ENCODE peak calls at places on chromosome 7, in seven cellular contexts. R is hepatocyte, Q is caudate nucleus, C is adrenal gland, O is substantia nigra, I is aorta, Z is Panc1. P is an unnamed sample.

GRCh38 chr7:69349291-69349690 is 249.0 kb upstream of the AUTS2 start:
- DNase-seq in R (no peak), O (no peak), Q (no peak), Z (no peak), C (no peak), I (no peak), P (no peak)

GRCh38 chr7:130695840-130696239 is 9.5 kb upstream of the TSGA13 start:
- DNase-seq in R (peak), O (no peak), I (no peak), C (no peak), Q (no peak), Z (peak), P (no peak)

GRCh38 chr7:66007232-66007631 is 25.2 kb upstream of the GUSB start:
- DNase-seq in O (no peak), C (no peak), Z (no peak), I (no peak), R (no peak), Q (no peak), P (no peak)

GRCh38 chr7:101775181-101775580 is 42.2 kb upstream of the CUX1 start:
- DNase-seq in Q (no peak), O (no peak), C (no peak), R (no peak), Z (no peak), I (no peak), P (no peak)

GRCh38 chr7:140557069-140557468 is 77.8 kb upstream of the MKRN1 start:
- DNase-seq in O (no peak), I (no peak), C (no peak), Z (no peak), Q (no peak), R (no peak), P (no peak)

GRCh38 chr7:106430535-106431455 is 146.0 kb upstream of the NAMPT start:
- DNase-seq in R (no peak), Q (no peak), I (no peak), Z (no peak), O (no peak), C (peak), P (no peak)

GRCh38 chr7:128020161-128020560 is 11.1 kb downstream of the LRRC4 start:
- DNase-seq in C (no peak), I (no peak), O (no peak), Z (no peak), R (no peak), Q (no peak), P (no peak)

GRCh38 chr7:37371755-37372154 is 76.9 kb downstream of the ELMO1 start:
- DNase-seq in I (no peak), R (no peak), Z (no peak), O (no peak), Q (no peak), C (no peak), P (no peak)

GRCh38 chr7:40000734-40001315 is 50.8 kb downstream of the CDK13 start:
- DNase-seq in C (no peak), Q (no peak), O (no peak), Z (no peak), R (no peak), I (no peak), P (no peak)

GRCh38 chr7:103082497-103082896 is 7.6 kb downstream of the ARMC10 start:
- DNase-seq in O (no peak), R (no peak), Q (no peak), Z (no peak), I (no peak), C (no peak), P (no peak)

GRCh38 chr7:123622660-123623386 is 21.2 kb downstream of the ASB15 start:
- DNase-seq in O (no peak), C (no peak), R (peak), Z (no peak), Q (no peak), I (no peak), P (no peak)

GRCh38 chr7:120874016-120874415 is 16.1 kb upstream of the TSPAN12 start:
- DNase-seq in R (no peak), O (no peak), Q (no peak), Z (no peak), C (no peak), I (no peak), P (no peak)

GRCh38 chr7:101137651-101138148 is 10.8 kb downstream of the SERPINE1 start:
- DNase-seq in Q (no peak), R (no peak), Z (no peak), O (no peak), C (no peak), I (no peak), P (no peak)

GRCh38 chr7:111535142-111535541 is 27.1 kb downstream of the IMMP2L start:
- DNase-seq in Z (no peak), C (no peak), Q (no peak), I (no peak), R (no peak), O (no peak), P (no peak)

GRCh38 chr7:50369408-50370026 is 65.0 kb downstream of the IKZF1 start:
- DNase-seq in Q (no peak), R (no peak), C (no peak), Z (peak), I (no peak), O (no peak), P (no peak)

GRCh38 chr7:140525741-140526140 is 46.4 kb upstream of the MKRN1 start:
- DNase-seq in R (no peak), I (no peak), Z (no peak), Q (no peak), C (no peak), O (no peak), P (no peak)

GRCh38 chr7:87330316-87330715 is 15.1 kb upstream of the CROT start:
- DNase-seq in Q (no peak), C (no peak), I (no peak), Z (no peak), R (no peak), O (no peak), P (no peak)

GRCh38 chr7:130491841-130492518 is at the start of gene MEST:
- DNase-seq in Z (no peak), C (no peak), Q (no peak), I (peak), O (no peak), R (peak), P (peak)

GRCh38 chr7:130430841-130431713 is 9.7 kb downstream of the CEP41 start:
- DNase-seq in R (peak), Q (no peak), O (no peak), Z (no peak), I (no peak), C (no peak), P (peak)

GRCh38 chr7:159192761-159193453 is 48.2 kb upstream of the VIPR2 start:
- DNase-seq in Z (no peak), I (no peak), O (no peak), C (no peak), Q (no peak), R (no peak), P (no peak)

DNA sequence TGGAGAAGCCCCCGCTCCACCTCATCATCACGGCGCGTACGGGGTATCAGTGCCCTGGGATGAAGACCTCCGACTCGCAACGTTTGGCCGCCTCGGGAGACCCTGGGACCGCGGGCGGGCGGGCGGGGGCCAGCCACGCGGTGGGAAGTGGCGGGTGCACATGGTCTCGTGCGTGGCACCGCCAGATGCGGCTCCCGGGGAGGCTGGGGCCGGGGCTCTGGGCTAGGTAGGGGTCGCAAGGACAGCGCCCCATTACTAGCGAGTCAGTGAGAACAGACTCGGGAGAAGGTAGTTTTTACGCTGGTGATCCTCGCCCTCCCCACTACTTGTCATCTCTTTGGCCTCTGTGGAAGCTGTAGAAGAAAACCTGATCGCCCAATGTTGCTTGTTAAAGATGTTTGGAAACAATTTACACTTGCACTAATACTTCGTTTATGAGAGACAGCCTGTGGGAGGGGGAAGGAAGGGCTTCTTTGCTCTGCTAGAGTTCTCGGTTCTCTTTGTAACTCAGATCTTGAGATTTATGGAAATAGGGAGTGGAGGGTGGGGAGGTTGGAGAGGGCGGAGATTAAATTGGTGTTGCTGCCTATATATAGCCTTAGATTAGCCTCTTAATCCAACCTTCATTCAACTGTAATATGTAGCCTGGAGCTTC is 573 bp downstream of the BZW2 start:
- DNase-seq in Z (no peak), I (peak), Q (peak), C (no peak), R (peak), O (peak), P (no peak)
- H3K27ac ChIP-seq in Z (peak), I (no peak), Q (peak), C (peak), R (peak), O (peak), P (peak)

GRCh38 chr7:157527235-157527634 is 190.4 kb downstream of the DNAJB6 start:
- DNase-seq in Q (no peak), C (no peak), R (no peak), O (no peak), I (peak), Z (no peak), P (no peak)
- H3K27ac ChIP-seq in Q (no peak), C (no peak), R (no peak), O (no peak), I (no peak), Z (no peak), P (no peak)

GRCh38 chr7:556837-557555 is 37.4 kb upstream of the PDGFA start:
- DNase-seq in Q (no peak), O (no peak), I (no peak), C (no peak), R (no peak), Z (no peak), P (no peak)
- H3K27ac ChIP-seq in Q (no peak), O (no peak), I (no peak), C (no peak), R (no peak), Z (no peak), P (peak)

GRCh38 chr7:77796109-77796508 is 2.1 kb downstream of the TMEM60 start:
- DNase-seq in O (no peak), R (no peak), Z (no peak), C (no peak), Q (no peak), I (no peak), P (no peak)
- H3K27ac ChIP-seq in O (no peak), R (no peak), Z (no peak), C (no peak), Q (no peak), I (no peak), P (no peak)

DNA sequence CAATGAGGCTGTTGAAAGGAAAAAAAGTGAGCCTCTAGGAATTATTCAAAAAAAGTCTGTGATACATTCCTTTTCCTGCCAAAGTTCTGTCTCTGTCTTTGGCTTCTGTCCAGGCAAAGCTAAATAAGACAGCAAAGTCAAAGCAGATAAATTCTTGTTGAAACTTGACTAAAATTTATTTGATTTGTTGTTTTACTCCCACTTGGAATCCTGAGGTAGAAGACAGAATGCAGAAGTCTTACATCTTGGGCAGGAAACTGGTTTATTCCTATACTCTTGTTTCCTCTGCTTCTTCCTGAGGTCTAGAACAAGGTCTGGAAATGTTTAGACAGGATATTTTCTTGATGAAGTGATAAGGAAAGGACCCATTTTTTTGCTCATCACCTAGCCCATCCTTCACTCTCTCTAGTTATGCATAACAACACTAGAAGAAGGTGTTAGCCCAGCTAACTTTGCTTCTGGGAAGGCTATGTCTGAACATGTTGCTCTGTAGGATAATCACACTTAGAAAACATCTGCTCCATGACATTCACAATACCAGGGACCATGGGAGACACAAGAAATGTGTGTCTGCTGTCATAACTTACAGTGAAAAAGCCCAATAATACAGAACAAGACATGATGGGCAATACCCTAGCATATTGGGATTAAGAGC is 14.1 kb upstream of the ZNF282 start:
- DNase-seq in Z (no peak), O (no peak), C (no peak), R (no peak), Q (no peak), I (no peak), P (no peak)
- H3K27ac ChIP-seq in Z (no peak), O (no peak), C (no peak), R (no peak), Q (no peak), I (no peak), P (no peak)

GRCh38 chr7:80643336-80643925 is 5.0 kb downstream of the CD36 start:
- DNase-seq in Q (no peak), I (no peak), C (no peak), R (no peak), O (no peak), Z (no peak), P (no peak)
- H3K27ac ChIP-seq in Q (no peak), I (no peak), C (no peak), R (no peak), O (no peak), Z (no peak), P (peak)

DNA sequence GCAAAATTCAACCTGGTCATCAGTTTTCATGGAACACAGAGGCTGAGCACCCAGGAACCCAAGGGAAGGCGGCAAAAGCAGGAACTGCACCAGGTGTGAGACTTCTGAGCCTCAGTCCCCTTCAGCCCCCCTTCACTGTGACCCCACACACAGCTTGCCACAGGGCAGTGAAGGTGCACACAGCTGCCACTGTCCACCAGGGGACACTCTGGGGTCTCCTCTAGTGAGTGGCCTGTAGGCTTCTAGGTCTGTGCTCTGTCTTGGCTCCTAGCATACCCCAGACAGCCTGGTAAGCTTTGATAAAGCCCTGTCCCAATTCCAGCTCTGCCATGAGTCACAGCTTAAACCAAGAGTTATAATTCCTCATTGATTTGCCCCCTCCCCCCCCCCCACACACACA is 12.1 kb downstream of the KCNH2 start:
- DNase-seq in I (no peak), R (no peak), Q (no peak), O (no peak), Z (no peak), C (no peak), P (peak)
- H3K27ac ChIP-seq in I (no peak), R (no peak), Q (no peak), O (no peak), Z (no peak), C (no peak), P (peak)

GRCh38 chr7:99371376-99371920 is 3.1 kb upstream of the ARPC1B start:
- DNase-seq in R (no peak), I (no peak), Q (no peak), Z (no peak), O (no peak), C (no peak), P (no peak)

GRCh38 chr7:99372275-99373085 is 2.0 kb upstream of the ARPC1B start:
- DNase-seq in R (peak), Q (no peak), Z (no peak), C (no peak), I (no peak), O (peak), P (no peak)

GRCh38 chr7:99373086-99374066 is 1.2 kb upstream of the ARPC1B start:
- DNase-seq in I (no peak), Z (no peak), R (no peak), C (no peak), Q (no peak), O (no peak), P (peak)

GRCh38 chr7:99375070-99375807 is 709 bp downstream of the ARPC1B start:
- DNase-seq in I (peak), R (peak), C (peak), Q (no peak), Z (no peak), O (peak), P (peak)

DNA sequence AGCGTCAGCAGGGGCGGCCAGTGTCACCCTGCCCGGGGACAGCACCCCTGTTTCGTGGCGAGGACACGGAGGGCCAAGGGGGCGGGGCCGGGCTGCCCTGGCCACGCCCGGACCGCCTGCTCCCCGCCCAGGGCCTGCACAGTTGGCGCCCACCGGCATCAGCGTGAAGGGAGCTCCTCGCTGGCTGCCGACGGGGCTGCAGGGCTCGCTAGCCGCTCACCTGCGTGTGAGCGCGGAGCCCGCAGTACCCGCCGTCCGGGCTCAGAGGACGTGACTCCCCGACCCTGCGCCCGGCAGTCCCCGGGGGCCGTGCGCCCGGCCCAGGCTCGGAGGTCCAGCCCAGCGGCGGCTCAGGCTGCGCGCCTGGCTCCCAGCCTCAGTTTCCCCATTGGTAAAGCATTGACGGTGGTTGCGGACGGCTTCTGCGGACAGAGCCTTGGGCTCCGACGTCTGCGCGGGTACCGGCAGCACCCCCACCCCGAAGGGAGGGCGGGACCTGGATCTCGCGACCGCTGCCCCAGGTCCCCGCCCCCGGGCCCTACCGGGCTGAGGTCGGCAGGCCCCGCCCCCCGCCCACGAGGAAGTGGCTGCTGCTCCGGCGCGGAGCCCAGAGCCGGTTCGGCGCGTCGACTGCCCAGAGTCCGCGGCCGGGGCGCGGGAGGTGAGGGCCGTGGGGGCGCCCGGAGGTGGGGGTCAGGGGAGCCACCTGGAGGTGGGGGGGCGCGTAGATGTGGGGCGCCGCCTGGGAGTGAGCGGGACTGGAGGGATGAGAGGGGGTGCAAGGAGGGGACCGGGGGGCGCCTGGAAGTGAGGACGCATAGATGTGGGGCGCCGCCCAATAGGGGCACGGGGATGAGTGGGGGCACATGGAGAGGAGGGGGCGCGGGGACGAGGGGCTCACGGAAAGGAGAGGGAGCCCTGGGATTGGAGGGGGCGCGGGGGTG is at the start of gene ARPC1B:
- DNase-seq in I (peak), Z (no peak), C (peak), R (peak), O (peak), Q (no peak), P (peak)
- H3K27ac ChIP-seq in I (no peak), Z (peak), C (peak), R (peak), O (peak), Q (peak), P (peak)

P was measured in heart right ventricle.